ENCODE peak calls at places on chromosomes 12 and 14, in four cellular contexts. N is K562, I is HepG2, Z is GM12878. B is an unnamed sample.

GRCh38 chr12:46212108-46212982 is 56.5 kb downstream of the SLC38A1 start:
- DNase-seq in N (no peak), I (no peak), Z (no peak), B (no peak)

GRCh38 chr12:53221203-53222076 is 10.6 kb downstream of the RARG start:
- DNase-seq in N (peak; percentile 83), I (peak; percentile 77), Z (no peak), B (peak; percentile 89)

GRCh38 chr12:646303-647038 is 16.8 kb downstream of the NINJ2 start:
- DNase-seq in N (peak; percentile 33), I (peak; percentile 95), Z (no peak), B (no peak)

GRCh38 chr14:68535404-68536024 is 257.4 kb downstream of the ZFP36L1 start:
- DNase-seq in N (no peak), I (no peak), Z (no peak), B (no peak)

GRCh38 chr12:50914872-50915484 is 37.4 kb upstream of the HIGD1C start:
- DNase-seq in N (no peak), I (no peak), Z (no peak), B (no peak)

GRCh38 chr12:12442548-12443071 is 85.7 kb downstream of the BORCS5 start:
- DNase-seq in N (no peak), I (no peak), Z (no peak), B (no peak)

GRCh38 chr14:83172363-83172762 is 1638.7 kb upstream of the SEL1L start:
- DNase-seq in N (no peak), I (peak; percentile 13), Z (no peak), B (no peak)

GRCh38 chr14:72060917-72061316 is 128.7 kb downstream of the RGS6 start:
- DNase-seq in N (no peak), I (no peak), Z (no peak), B (no peak)

GRCh38 chr14:38256358-38256840 is 506 bp upstream of the CLEC14A start:
- DNase-seq in N (no peak), I (no peak), Z (no peak), B (no peak)

GRCh38 chr14:88463318-88463717 is 77.9 kb downstream of the SPATA7 start:
- DNase-seq in N (peak; percentile 23), I (peak; percentile 53), Z (no peak), B (no peak)

GRCh38 chr14:81594012-81594411 is 60.4 kb upstream of the SEL1L start:
- DNase-seq in N (no peak), I (peak; percentile 13), Z (no peak), B (no peak)

GRCh38 chr12:75585309-75585708 is 73.9 kb upstream of the KRR1 start:
- DNase-seq in N (no peak), I (no peak), Z (no peak), B (no peak)

GRCh38 chr12:124098887-124099286 is 125.9 kb downstream of the ZNF664 start:
- DNase-seq in N (no peak), I (no peak), Z (no peak), B (no peak)

GRCh38 chr12:51926718-51927117 is 19.4 kb downstream of the ACVRL1 start:
- DNase-seq in N (peak; percentile 63), I (peak; percentile 23), Z (no peak), B (peak; percentile 70)

GRCh38 chr12:12191008-12191407 is 75.8 kb downstream of the LRP6 start:
- DNase-seq in N (no peak), I (no peak), Z (no peak), B (no peak)

GRCh38 chr14:97410667-97411286 is 613.6 kb downstream of the VRK1 start:
- DNase-seq in N (no peak), I (no peak), Z (no peak), B (no peak)

GRCh38 chr12:41361791-41362190 is 173.7 kb downstream of the PDZRN4 start:
- DNase-seq in N (no peak), I (no peak), Z (no peak), B (no peak)

GRCh38 chr14:50355692-50356091 is 41.0 kb downstream of the CDKL1 start:
- DNase-seq in N (no peak), I (no peak), Z (no peak), B (no peak)

GRCh38 chr12:101857043-101857558 is 20.3 kb upstream of the DRAM1 start:
- DNase-seq in N (no peak), I (no peak), Z (no peak), B (no peak)

GRCh38 chr14:37726708-37727107 is 131.3 kb downstream of the TTC6 start:
- DNase-seq in N (no peak), I (no peak), Z (no peak), B (no peak)

GRCh38 chr12:100919116-100919515 is 124.5 kb downstream of the ANO4 start:
- DNase-seq in N (no peak), I (no peak), Z (no peak), B (no peak)

GRCh38 chr12:109811624-109811995 is 21.6 kb downstream of the TRPV4 start:
- DNase-seq in N (no peak), I (peak; percentile 36), Z (no peak), B (no peak)

GRCh38 chr12:121872546-121873223 is 14.0 kb upstream of the HPD start:
- DNase-seq in N (no peak), I (no peak), Z (no peak), B (no peak)

GRCh38 chr14:68234101-68234905 is 414.7 kb downstream of the RAD51B start:
- DNase-seq in N (no peak), I (no peak), Z (no peak), B (no peak)

GRCh38 chr12:53344487-53344823 is 8.3 kb upstream of the SP7 start:
- DNase-seq in N (no peak), I (no peak), Z (no peak), B (no peak)

GRCh38 chr14:73759183-73759713 is 45.1 kb upstream of the PNMA1 start:
- DNase-seq in N (peak; percentile 73), I (no peak), Z (no peak), B (no peak)

GRCh38 chr12:6228535-6229223 is 28.5 kb downstream of the CD9 start:
- DNase-seq in N (no peak), I (no peak), Z (no peak), B (no peak)

GRCh38 chr12:6226701-6227096 is 26.5 kb downstream of the CD9 start:
- DNase-seq in N (no peak), I (no peak), Z (no peak), B (no peak)

GRCh38 chr12:6225630-6226001 is 25.4 kb downstream of the CD9 start:
- DNase-seq in N (no peak), I (no peak), Z (no peak), B (no peak)

GRCh38 chr12:6224550-6224949 is 24.4 kb downstream of the CD9 start:
- DNase-seq in N (no peak), I (no peak), Z (no peak), B (no peak)

DNA sequence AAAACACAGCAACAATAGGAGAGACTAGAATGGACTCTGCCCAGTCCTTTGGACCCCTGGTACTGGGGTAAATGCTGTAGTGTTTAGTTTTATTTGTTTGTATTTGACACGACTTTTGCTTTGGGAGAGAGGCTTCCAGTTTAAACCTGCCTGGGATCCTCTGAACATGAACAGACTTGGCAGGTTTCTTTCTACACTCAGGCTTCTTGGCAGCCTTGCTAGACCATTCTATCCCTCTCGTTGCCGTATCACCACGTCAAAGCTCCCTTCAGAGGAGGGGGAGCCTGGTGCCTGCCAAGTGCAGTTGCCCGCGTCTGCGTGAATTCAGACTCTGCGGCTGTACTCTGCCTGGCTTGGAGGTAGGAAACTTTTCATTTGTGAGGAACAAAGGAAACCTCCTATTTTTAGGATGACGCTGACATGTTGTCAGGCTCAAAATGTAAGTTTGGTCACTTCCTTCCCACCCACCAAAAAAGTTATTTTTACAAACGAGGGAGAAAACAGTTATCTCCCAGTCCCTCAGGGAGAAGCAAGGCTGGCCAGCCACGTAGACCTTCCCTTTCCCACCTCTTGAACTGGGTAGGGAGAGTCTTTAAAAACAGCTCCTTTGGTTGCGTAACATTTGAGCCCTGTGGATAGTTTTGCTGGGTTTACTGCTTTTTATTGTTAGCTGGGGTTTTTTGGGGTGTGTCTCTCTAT is 26.0 kb downstream of the CD9 start:
- DNase-seq in N (no peak), I (peak; percentile 77), Z (no peak), B (no peak)
- TF ChIP-seq CREB1 in N (no peak), I (no peak), Z (no peak), B (no peak)

DNA sequence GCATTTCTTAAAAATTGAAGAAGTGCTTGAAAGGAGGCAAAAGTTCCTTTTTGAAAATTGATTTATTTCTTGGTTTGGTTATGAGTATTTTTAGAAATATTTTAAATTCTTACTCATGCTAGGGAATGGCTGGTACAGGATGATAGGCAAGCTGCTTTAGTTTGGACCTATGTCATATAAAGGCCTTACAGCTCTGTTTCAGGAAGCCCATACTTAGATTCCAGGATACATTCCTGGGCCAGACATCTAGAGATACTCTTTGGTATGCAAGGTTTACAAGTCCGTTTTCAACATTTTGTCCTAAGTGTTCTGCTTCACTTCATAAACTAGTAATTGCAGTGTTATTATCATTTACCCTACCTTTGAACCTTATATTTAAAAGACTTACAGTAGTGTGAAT is 186.8 kb downstream of the FUT8 start:
- DNase-seq in N (no peak), I (no peak), Z (no peak), B (no peak)
- TF ChIP-seq ETV6 in N (no peak), I (no peak), Z (no peak), B (no peak)

GRCh38 chr12:70292017-70292776 is 49.0 kb downstream of the CNOT2 start:
- DNase-seq in N (peak; percentile 12), I (no peak), Z (no peak), B (no peak)
- TF ChIP-seq ATF2 in N (no peak), I (no peak), Z (no peak), B (no peak)

GRCh38 chr12:2719405-2719804 is 75.4 kb upstream of the FKBP4 start:
- DNase-seq in N (no peak), I (no peak), Z (no peak), B (no peak)

GRCh38 chr12:2722806-2723205 is 72.0 kb upstream of the FKBP4 start:
- DNase-seq in N (no peak), I (no peak), Z (no peak), B (no peak)
- TF ChIP-seq CREB1 in N (no peak), I (no peak), Z (no peak), B (no peak)

GRCh38 chr12:119992129-119992705 is 3.2 kb downstream of the BICDL1 start:
- DNase-seq in N (no peak), I (no peak), Z (no peak), B (no peak)

GRCh38 chr12:119990382-119990874 is 1.4 kb downstream of the BICDL1 start:
- DNase-seq in N (no peak), I (no peak), Z (no peak), B (no peak)

GRCh38 chr12:119988788-119989618 is at the start of gene BICDL1:
- DNase-seq in N (peak; percentile 95), I (peak; percentile 67), Z (peak; percentile 69), B (peak; percentile 97)

GRCh38 chr12:119989619-119990381 is 764 bp downstream of the BICDL1 start:
- DNase-seq in N (peak; percentile 78), I (peak; percentile 41), Z (no peak), B (peak; percentile 87)

GRCh38 chr12:119988440-119988787 is 622 bp upstream of the BICDL1 start:
- DNase-seq in N (no peak), I (no peak), Z (no peak), B (no peak)
- TF ChIP-seq ETV6 in N (no peak), I (no peak), Z (no peak), B (no peak)

GRCh38 chr12:2675776-2676175 is 119.0 kb upstream of the FKBP4 start:
- DNase-seq in N (no peak), I (no peak), Z (no peak), B (no peak)
- TF ChIP-seq ATF2 in N (no peak), I (no peak), Z (no peak), B (no peak)

GRCh38 chr12:63103489-63104131 is 47.4 kb downstream of the AVPR1A start:
- DNase-seq in N (peak; percentile 32), I (peak; percentile 15), Z (no peak), B (no peak)
- TF ChIP-seq CREB1 in N (no peak), I (no peak), Z (no peak), B (no peak)

GRCh38 chr12:105706321-105706972 is 376.0 kb downstream of the C12orf75 start:
- DNase-seq in N (no peak), I (no peak), Z (no peak), B (no peak)
- TF ChIP-seq ETV6 in N (no peak), I (no peak), Z (no peak), B (no peak)

B was measured in WTC11.